ENCODE peak calls at places on chromosomes 16 and 17, in nine cellular contexts. A, U, K, L, Y, W, Q, G and S are unnamed samples.

GRCh38 chr16:1331712-1332617 is 1.5 kb upstream of the BAIAP3 start:
- DNase-seq in A (peak), U (peak), K (peak), L (peak), Y (peak), W (no peak), Q (peak), G (peak), S (peak)

GRCh38 chr17:82583720-82584234 is 64.2 kb downstream of the FOXK2 start:
- DNase-seq in A (no peak), U (peak), K (no peak), L (no peak), Y (peak), W (no peak), Q (peak), G (no peak), S (no peak)

GRCh38 chr16:13178318-13178717 is 276.9 kb downstream of the SHISA9 start:
- DNase-seq in A (no peak), U (no peak), K (no peak), L (no peak), Y (no peak), W (no peak), Q (no peak), G (no peak), S (no peak)

GRCh38 chr17:21397341-21398050 is 21.3 kb downstream of the KCNJ12 start:
- DNase-seq in A (peak), U (no peak), K (peak), L (no peak), Y (no peak), W (peak), Q (peak), G (no peak), S (no peak)

GRCh38 chr16:75097941-75098897 is 18.4 kb downstream of the LDHD start:
- DNase-seq in A (no peak), U (no peak), K (no peak), L (no peak), Y (peak), W (no peak), Q (no peak), G (no peak), S (no peak)

GRCh38 chr16:10641953-10642949 is 52.5 kb downstream of the TEKT5 start:
- DNase-seq in A (no peak), U (no peak), K (no peak), L (no peak), Y (no peak), W (no peak), Q (no peak), G (peak), S (no peak)

GRCh38 chr17:19004601-19005441 is at the start of gene FAM83G:
- DNase-seq in A (peak), U (peak), K (peak), L (peak), Y (peak), W (no peak), Q (peak), G (peak), S (peak)

GRCh38 chr17:835263-835662 is 53.1 kb downstream of the MRM3 start:
- DNase-seq in A (peak), U (no peak), K (peak), L (no peak), Y (no peak), W (peak), Q (peak), G (peak), S (peak)

GRCh38 chr17:5049314-5049819 is 14.1 kb upstream of the SLC52A1 start:
- DNase-seq in A (no peak), U (no peak), K (no peak), L (no peak), Y (no peak), W (no peak), Q (no peak), G (no peak), S (no peak)

GRCh38 chr17:80455328-80455710 is 21.1 kb downstream of the NPTX1 start:
- DNase-seq in A (no peak), U (no peak), K (no peak), L (peak), Y (no peak), W (no peak), Q (no peak), G (peak), S (peak)

GRCh38 chr16:85061566-85061965 is 34.0 kb downstream of the KIAA0513 start:
- DNase-seq in A (peak), U (no peak), K (no peak), L (no peak), Y (peak), W (no peak), Q (no peak), G (no peak), S (no peak)

GRCh38 chr17:19644493-19645210 is 3.9 kb upstream of the ALDH3A2 start:
- DNase-seq in A (no peak), U (no peak), K (no peak), L (no peak), Y (no peak), W (no peak), Q (peak), G (no peak), S (no peak)

GRCh38 chr16:73313950-73314349 is 266.0 kb upstream of the ZFHX3 start:
- DNase-seq in A (no peak), U (no peak), K (no peak), L (no peak), Y (no peak), W (no peak), Q (no peak), G (no peak), S (no peak)

DNA sequence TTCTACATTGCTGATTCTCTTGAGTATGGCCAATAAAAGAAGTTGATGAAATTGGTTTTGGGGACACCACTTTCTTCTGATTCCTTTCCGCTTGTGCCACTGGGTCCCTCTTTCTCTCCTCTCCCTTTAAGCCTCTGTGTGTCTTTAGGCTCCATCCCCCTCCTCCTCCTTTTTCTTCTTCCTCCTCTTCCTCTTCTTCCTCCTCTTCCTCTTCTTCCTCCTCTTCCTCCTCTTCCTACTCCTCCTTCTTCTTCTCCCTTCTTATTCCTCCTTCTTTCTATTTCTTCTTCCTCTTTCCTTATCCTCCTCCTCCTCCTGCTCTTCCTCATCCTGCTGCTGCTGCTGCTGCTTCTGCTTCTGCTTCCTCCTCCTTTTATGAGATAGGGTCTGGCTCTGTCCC is 93.7 kb downstream of the CHD9NB start:
- DNase-seq in A (no peak), U (no peak), K (no peak), L (no peak), Y (no peak), W (no peak), Q (no peak), G (no peak), S (no peak)
- TF ChIP-seq CTCF in A (no peak), U (no peak), K (no peak), L (no peak), Y (no peak), W (no peak), Q (no peak), G (no peak), S (no peak)

GRCh38 chr16:57611184-57611583 is 17.2 kb upstream of the ADGRG1 start:
- DNase-seq in A (no peak), U (no peak), K (peak), L (no peak), Y (no peak), W (no peak), Q (peak), G (no peak), S (no peak)

GRCh38 chr16:57608462-57609113 is 19.8 kb upstream of the ADGRG1 start:
- DNase-seq in A (no peak), U (peak), K (no peak), L (no peak), Y (no peak), W (no peak), Q (no peak), G (no peak), S (no peak)

GRCh38 chr16:57607676-57608461 is 20.6 kb upstream of the ADGRG1 start:
- DNase-seq in A (no peak), U (peak), K (no peak), L (no peak), Y (no peak), W (no peak), Q (no peak), G (no peak), S (no peak)

GRCh38 chr16:57610611-57611010 is 17.8 kb upstream of the ADGRG1 start:
- DNase-seq in A (no peak), U (peak), K (no peak), L (no peak), Y (peak), W (no peak), Q (no peak), G (no peak), S (no peak)

GRCh38 chr16:57609541-57610401 is 18.7 kb upstream of the ADGRG1 start:
- DNase-seq in A (no peak), U (peak), K (peak), L (no peak), Y (peak), W (no peak), Q (no peak), G (no peak), S (no peak)
- TF ChIP-seq CTCF in A (no peak), U (no peak), K (peak), L (no peak), Y (peak), W (peak), Q (no peak), G (peak), S (peak)

DNA sequence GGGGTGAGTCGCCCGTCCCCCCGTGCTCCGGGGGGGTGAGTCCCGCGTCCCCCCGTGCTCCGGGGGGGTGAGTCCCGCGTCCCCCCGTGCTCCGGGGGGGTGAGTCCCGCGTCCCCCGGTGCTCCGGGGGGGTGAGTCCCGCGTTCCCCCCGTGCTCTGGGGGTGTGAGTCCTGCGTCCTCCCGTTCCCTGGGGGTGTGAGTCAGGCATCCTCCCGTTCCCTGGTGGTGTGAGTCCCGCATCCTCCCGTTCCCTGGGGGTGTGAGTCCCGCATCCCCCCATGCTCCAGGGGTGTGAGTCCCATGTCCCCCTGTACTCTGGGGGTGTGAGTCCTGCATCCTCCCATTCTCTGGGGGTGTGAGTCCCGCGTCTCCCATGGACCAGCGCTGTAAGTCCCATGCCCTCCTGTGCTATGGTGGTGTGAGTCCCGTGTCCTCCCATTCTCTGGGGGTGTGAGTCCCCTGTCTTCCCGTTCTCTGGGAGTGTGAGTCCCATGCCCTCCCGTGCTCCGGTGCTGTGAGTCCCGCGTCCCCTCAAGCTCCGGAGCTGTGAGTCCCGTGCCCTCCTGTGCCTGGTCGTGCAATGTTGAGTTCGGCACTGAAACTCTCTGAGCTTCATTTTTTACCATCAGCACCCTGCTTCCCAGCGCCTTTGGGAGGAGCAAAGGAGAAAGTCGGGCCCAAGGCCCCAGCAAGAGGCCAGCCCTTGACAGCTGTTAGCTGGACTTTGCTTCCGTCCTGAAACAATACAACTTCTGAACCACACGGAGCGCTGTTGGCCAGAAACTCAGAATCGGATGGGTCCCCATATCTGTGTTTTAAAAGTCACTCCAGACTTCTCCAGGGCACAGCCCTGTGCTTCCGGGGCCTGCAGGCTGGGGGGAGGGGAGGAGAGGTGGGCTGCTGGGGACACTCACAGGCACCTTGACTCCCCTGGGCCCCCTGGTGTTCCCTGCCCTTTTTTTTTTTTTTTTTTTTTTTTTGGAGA is 11.5 kb upstream of the ZC3H18 start:
- DNase-seq in A (peak), U (peak), K (peak), L (no peak), Y (no peak), W (peak), Q (peak), G (peak), S (peak)
- TF ChIP-seq CTCF in A (peak), U (no peak), K (peak), L (peak), Y (peak), W (peak), Q (peak), G (peak), S (peak)

GRCh38 chr17:76166168-76166567 is 25.1 kb upstream of the FOXJ1 start:
- DNase-seq in A (no peak), U (peak), K (no peak), L (no peak), Y (no peak), W (no peak), Q (peak), G (no peak), S (no peak)
- TF ChIP-seq CTCF in A (no peak), U (no peak), K (no peak), L (no peak), Y (no peak), W (no peak), Q (no peak), G (no peak), S (no peak)

GRCh38 chr16:25580071-25580470 is 111.7 kb upstream of the HS3ST4 start:
- DNase-seq in A (no peak), U (no peak), K (no peak), L (no peak), Y (no peak), W (no peak), Q (no peak), G (no peak), S (no peak)

GRCh38 chr16:25570131-25570530 is 121.6 kb upstream of the HS3ST4 start:
- DNase-seq in A (no peak), U (no peak), K (no peak), L (no peak), Y (no peak), W (no peak), Q (no peak), G (no peak), S (no peak)

DNA sequence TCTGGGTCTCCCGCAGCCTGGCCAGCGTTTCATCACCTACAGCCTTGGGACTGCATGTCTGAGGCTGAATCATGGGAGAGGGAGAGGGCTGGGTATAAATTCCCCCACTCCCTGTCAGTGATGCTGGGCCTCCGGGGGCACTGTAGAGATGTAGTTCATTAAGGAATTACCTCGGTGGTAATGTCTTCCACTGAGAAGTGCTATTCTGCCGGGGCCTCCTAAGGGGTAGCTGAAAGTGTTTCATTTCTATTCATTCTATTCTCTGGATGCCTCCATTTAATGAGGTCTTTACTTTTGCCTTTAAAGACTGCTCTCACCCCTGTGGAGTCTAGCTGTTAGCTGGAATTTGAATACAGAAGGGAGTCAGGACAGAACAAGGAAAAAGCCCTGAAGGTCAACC is 116.4 kb upstream of the HS3ST4 start:
- DNase-seq in A (no peak), U (no peak), K (no peak), L (no peak), Y (no peak), W (no peak), Q (no peak), G (peak), S (no peak)
- TF ChIP-seq CTCF in A (no peak), U (no peak), K (no peak), L (no peak), Y (no peak), W (no peak), Q (no peak), G (peak), S (no peak)

DNA sequence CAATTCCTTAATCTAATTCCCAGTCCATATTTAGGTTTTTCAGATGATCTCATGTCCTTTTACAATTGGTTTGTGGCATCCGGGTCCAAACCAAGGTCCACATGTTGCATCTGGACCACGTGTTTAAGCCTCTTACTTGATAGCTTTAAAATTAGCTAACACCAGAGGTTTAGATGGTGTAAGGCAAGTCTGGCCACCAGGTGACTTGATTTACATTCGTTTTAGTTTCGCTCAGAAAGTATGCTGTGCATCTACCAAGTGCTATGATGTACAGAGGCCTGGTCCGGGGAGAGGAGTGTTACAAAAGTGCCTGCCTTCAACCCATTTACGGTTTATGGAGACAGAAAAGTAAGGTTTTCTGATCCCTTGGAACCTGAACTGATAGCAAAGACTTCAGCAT is 878 bp upstream of the DNAJA2 start:
- DNase-seq in A (peak), U (peak), K (no peak), L (no peak), Y (no peak), W (no peak), Q (peak), G (peak), S (no peak)
- TF ChIP-seq CTCF in A (no peak), U (no peak), K (no peak), L (no peak), Y (no peak), W (no peak), Q (no peak), G (no peak), S (no peak)